ENCODE peak calls at places on chromosomes 1 and 21, in four cellular contexts. C, A, I and K are unnamed samples.

GRCh38 chr1:48222501-48223242 is at the start of gene SLC5A9:
- DNase-seq in I (no peak), C (no peak), A (no peak), K (no peak)

GRCh38 chr1:156123356-156124196 is 9.1 kb downstream of the LMNA start:
- DNase-seq in C (peak; percentile 98), A (peak; percentile 99), I (peak; percentile 81), K (peak; percentile 100)

GRCh38 chr1:226542623-226543103 is 5.9 kb upstream of the STUM start:
- DNase-seq in I (no peak), C (no peak), A (no peak), K (no peak)

GRCh38 chr21:46092811-46093667 is 4.9 kb upstream of the COL6A2 start:
- DNase-seq in A (no peak), C (no peak), I (no peak), K (no peak)

GRCh38 chr1:32816676-32817158 is 441 bp downstream of the YARS1 start:
- DNase-seq in A (peak; percentile 37), C (peak; percentile 91), I (no peak), K (peak; percentile 80)

GRCh38 chr1:28326980-28327379 is 1.9 kb upstream of the MED18 start:
- DNase-seq in C (peak; percentile 72), A (no peak), I (no peak), K (peak; percentile 23)

GRCh38 chr1:95368178-95368577 is 134.2 kb downstream of the RWDD3 start:
- DNase-seq in C (no peak), I (no peak), A (no peak), K (no peak)

GRCh38 chr21:16634522-16634914 is 878.3 kb upstream of the CXADR start:
- DNase-seq in C (peak; percentile 18), A (no peak), I (no peak), K (no peak)

GRCh38 chr1:45304311-45305081 is 22.2 kb upstream of the HPDL start:
- DNase-seq in I (no peak), A (no peak), C (peak; percentile 39), K (peak; percentile 30)

GRCh38 chr1:117607471-117607870 is 1.6 kb downstream of the TENT5C start:
- DNase-seq in A (no peak), I (no peak), C (no peak), K (no peak)

GRCh38 chr21:43276811-43277210 is 108.0 kb downstream of the CRYAA start:
- DNase-seq in A (no peak), C (no peak), I (no peak), K (no peak)

GRCh38 chr1:54825696-54826095 is 24.6 kb upstream of the TTC22 start:
- DNase-seq in C (no peak), I (peak; percentile 58), A (no peak), K (no peak)

GRCh38 chr1:245469734-245470133 is 314.9 kb downstream of the KIF26B start:
- DNase-seq in I (no peak), A (no peak), C (no peak), K (peak; percentile 43)

GRCh38 chr1:229370601-229371021 is 27.8 kb upstream of the CCSAP start:
- DNase-seq in A (no peak), I (no peak), C (no peak), K (no peak)

GRCh38 chr1:224509881-224510280 is 75.3 kb upstream of the WDR26 start:
- DNase-seq in A (no peak), C (peak; percentile 26), I (no peak), K (no peak)

GRCh38 chr1:79845951-79846350 is 839.4 kb upstream of the ADGRL4 start:
- DNase-seq in I (no peak), C (peak; percentile 41), A (no peak), K (no peak)

GRCh38 chr1:27873671-27874384 is 1.5 kb downstream of the THEMIS2 start:
- DNase-seq in C (no peak), A (no peak), I (no peak), K (no peak)

GRCh38 chr1:223665592-223666312 is at the start of gene CAPN8:
- DNase-seq in C (peak; percentile 96), I (no peak), A (no peak), K (peak; percentile 75)

GRCh38 chr1:235027076-235027861 is 101.4 kb downstream of the TOMM20 start:
- DNase-seq in I (no peak), A (no peak), C (no peak), K (no peak)

GRCh38 chr1:64578270-64578973 is 108.5 kb downstream of the CACHD1 start:
- DNase-seq in I (no peak), A (no peak), C (no peak), K (no peak)

GRCh38 chr1:54973205-54973921 is 7.1 kb upstream of the TMEM61 start:
- DNase-seq in C (no peak), A (peak; percentile 28), I (no peak), K (peak; percentile 54)

GRCh38 chr1:41261926-41262618 is 20.0 kb upstream of the SCMH1 start:
- DNase-seq in C (no peak), I (no peak), A (no peak), K (no peak)

GRCh38 chr1:37035828-37036666 is 1.7 kb upstream of the GRIK3 start:
- DNase-seq in I (no peak), A (no peak), C (no peak), K (no peak)

GRCh38 chr1:941588-942383 is 17.3 kb downstream of the NOC2L start:
- DNase-seq in A (peak; percentile 94), I (peak; percentile 89), C (no peak), K (peak; percentile 71)

DNA sequence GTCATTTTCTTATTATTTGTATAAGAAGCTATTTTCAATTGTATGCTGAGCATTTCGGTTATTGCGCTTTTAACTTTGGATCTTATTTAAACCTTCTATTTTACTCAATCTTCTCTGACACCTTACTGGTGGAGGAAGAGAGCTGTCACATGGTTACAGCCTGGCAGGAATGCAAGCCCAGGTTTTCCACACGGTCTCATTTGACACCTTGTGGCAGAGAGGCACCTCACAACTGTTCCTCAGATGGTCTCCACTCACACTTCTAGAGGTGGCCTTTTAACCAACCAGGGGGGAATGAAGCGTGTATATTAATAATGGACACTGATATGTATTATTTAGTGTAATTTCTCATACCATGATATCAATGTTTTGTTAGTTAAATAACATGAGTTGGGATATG is 9.6 kb downstream of the OR2T33 start:
- DNase-seq in A (no peak), I (no peak), C (no peak), K (no peak)
- TF ChIP-seq CTCF in A (no peak), I (no peak), C (no peak), K (no peak)

GRCh38 chr1:19484338-19484792 is 974 bp downstream of the CAPZB start:
- DNase-seq in A (no peak), I (no peak), C (no peak), K (no peak)
- TF ChIP-seq CTCF in A (no peak), I (no peak), C (no peak), K (no peak)

GRCh38 chr1:38889589-38889988 is 8.2 kb upstream of the GJA9 start:
- DNase-seq in I (no peak), A (no peak), C (no peak), K (no peak)

GRCh38 chr1:38896169-38896568 is 14.8 kb upstream of the GJA9 start:
- DNase-seq in I (no peak), C (no peak), A (no peak), K (no peak)

GRCh38 chr1:38892976-38893375 is 11.6 kb upstream of the GJA9 start:
- DNase-seq in A (no peak), I (no peak), C (no peak), K (no peak)

GRCh38 chr1:38888423-38889333 is 7.3 kb upstream of the GJA9 start:
- DNase-seq in I (no peak), C (no peak), A (no peak), K (no peak)

GRCh38 chr1:38891753-38892152 is 10.4 kb upstream of the GJA9 start:
- DNase-seq in I (no peak), A (no peak), C (no peak), K (peak; percentile 2)
- TF ChIP-seq CTCF in I (peak; percentile 25), A (peak; percentile 22), C (peak; percentile 33), K (no peak)

DNA sequence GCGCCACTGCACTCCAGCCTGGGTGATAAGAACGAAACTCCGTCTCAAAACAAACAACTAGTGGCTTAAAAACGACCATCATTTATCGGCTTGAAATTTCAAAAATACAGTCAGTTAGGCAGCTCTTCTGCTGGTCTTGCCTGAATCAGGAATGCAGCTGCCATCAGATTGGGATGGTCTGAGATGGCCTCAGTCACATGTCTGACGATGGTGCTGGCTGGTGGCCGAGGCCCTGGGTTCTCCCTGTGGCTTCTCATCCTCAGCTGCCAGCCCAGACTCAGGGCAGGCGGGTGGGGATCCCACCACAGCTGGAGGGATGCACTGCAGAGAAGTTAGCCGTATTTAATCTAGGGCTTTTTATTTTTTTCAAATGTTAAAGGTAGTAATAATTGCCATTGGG is 31.3 kb downstream of the IL6R start:
- DNase-seq in C (no peak), I (no peak), A (no peak), K (no peak)
- TF ChIP-seq CTCF in C (no peak), I (no peak), A (no peak), K (no peak)

GRCh38 chr1:202150187-202150586 is 5.7 kb upstream of the ARL8A start:
- DNase-seq in I (no peak), A (no peak), C (no peak), K (no peak)
- TF ChIP-seq CTCF in I (no peak), A (no peak), C (no peak), K (no peak)

DNA sequence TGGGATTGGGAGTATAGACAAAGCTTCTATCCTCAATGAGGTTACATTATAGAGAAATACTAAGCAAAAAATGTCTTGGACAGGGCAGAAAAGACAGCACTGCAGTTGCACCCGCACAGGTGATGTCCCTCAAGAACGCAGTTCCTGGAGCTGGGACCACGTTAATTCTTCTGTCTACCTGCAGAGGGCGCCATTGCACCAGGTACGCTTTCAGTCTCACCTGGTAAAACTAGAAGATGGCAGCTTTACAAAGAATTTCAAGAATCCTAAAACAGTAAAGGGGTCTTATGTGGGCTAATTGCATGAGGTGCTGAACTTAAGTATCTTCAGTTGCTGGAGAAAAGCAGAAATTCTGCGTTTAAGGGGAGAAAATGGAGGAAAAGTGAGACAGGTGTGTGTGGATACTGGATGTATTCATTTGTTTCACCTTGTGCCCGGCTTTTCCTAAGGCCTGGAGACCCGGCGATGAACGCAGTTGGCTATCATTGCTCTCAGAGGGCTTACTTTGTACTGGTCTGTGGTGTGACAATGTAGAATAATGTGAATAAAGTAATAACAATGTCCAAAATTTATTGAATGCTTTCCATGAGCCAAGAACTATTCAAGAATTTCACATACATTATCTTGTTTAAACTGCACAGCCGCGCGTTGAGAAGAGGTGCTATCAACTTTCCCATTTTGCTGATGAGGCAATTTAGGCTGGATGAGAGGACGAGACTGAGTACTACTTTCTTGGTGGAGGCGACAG is 276.3 kb upstream of the GREM2 start:
- DNase-seq in C (peak; percentile 8), A (peak; percentile 2), I (no peak), K (peak; percentile 88)
- TF ChIP-seq CTCF in C (peak; percentile 63), A (peak; percentile 72), I (peak; percentile 94), K (peak; percentile 100)

DNA sequence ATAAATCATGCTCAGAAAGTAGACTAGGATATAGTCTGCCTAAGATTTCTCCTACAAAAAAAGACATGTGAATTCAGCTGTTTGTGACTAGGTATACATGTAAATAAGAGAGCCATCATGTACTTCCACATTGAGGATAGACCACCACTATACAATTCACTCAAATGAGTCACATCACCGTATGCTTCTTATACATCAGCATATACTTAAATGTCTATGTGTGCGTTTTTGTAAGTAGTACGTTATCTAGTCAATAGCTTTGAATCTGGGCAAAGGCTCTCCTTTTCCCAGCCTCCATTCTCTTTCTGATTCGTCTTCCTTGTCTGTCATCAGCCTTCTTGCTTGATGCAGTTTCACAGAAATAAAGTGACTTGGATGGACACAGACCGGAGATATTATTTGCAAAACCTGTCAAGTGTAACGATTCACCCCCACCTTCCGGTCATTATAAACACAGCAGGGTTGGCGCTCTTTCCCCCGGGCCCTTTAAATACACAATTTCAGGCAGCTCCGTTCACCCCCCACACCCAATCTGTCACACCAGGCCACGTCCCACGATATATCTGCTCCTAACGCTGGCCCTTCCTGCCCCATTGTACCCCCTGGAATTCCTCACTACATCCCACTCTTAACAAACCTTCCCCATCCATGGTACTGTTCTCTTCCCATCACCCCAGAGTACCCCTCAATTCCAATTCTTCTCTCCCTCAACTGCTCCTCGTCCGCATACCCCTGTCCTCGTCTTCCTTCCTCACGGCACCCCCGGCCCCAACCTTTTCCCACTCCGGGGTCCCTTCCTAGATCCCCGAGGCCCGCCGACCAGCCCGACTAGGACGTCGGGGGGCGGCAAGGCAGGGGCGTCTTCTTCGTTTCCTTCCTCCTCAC is 636 bp downstream of the VAMP4 start:
- DNase-seq in I (no peak), C (peak; percentile 29), A (peak; percentile 28), K (peak; percentile 48)
- TF ChIP-seq CTCF in I (peak; percentile 45), C (peak; percentile 36), A (no peak), K (peak; percentile 25)